ENCODE peak calls at places on chromosomes 3 and 15, in five cellular contexts. V, B, Q, H and T are unnamed samples. For H3K4me1 and H3K36me3, the result is how much of the 10 kb centered on the place peaks cover.

GRCh38 chr15:80132382-80132781 is 20.4 kb upstream of the FAH start:
- DNase-seq in V (no peak), B (no peak), Q (no peak), H (no peak), T (no peak)

GRCh38 chr3:11982341-11982948 is 21.7 kb upstream of the SYN2 start:
- DNase-seq in V (no peak), B (no peak), Q (no peak), H (no peak), T (no peak)

GRCh38 chr15:70486451-70487379 is 276.6 kb downstream of the UACA start:
- DNase-seq in V (no peak), B (no peak), Q (peak), H (peak), T (peak)

GRCh38 chr15:67125589-67126502 is 60.4 kb downstream of the SMAD3 start:
- DNase-seq in V (peak), B (peak), Q (peak), H (no peak), T (no peak)

GRCh38 chr3:185290266-185290665 is 36.4 kb upstream of the EHHADH start:
- DNase-seq in V (no peak), B (no peak), Q (no peak), H (no peak), T (no peak)

GRCh38 chr15:53266176-53266575 is 476.0 kb upstream of the ONECUT1 start:
- DNase-seq in V (no peak), B (no peak), Q (no peak), H (no peak), T (no peak)

GRCh38 chr15:27179789-27180188 is 208.8 kb downstream of the GABRG3 start:
- DNase-seq in V (no peak), B (no peak), Q (no peak), H (no peak), T (no peak)

GRCh38 chr15:68633181-68634121 is 54.7 kb downstream of the CORO2B start:
- DNase-seq in V (no peak), B (no peak), Q (no peak), H (no peak), T (no peak)

GRCh38 chr3:14921034-14921616 is 26.3 kb upstream of the NR2C2 start:
- DNase-seq in V (peak), B (peak), Q (peak), H (peak), T (peak)

GRCh38 chr3:6791161-6791560 is 69.8 kb upstream of the GRM7 start:
- DNase-seq in V (no peak), B (no peak), Q (no peak), H (no peak), T (no peak)

GRCh38 chr3:14000556-14000955 is 120.7 kb upstream of the WNT7A start:
- DNase-seq in V (no peak), B (no peak), Q (no peak), H (no peak), T (no peak)

GRCh38 chr15:101028321-101028720 is 109.2 kb downstream of the LRRK1 start:
- DNase-seq in V (no peak), B (peak), Q (no peak), H (no peak), T (no peak)

GRCh38 chr15:77982127-77982490 is 95.4 kb downstream of the TBC1D2B start:
- DNase-seq in V (peak), B (no peak), Q (no peak), H (no peak), T (no peak)

GRCh38 chr15:77981281-77982126 is 96.0 kb downstream of the TBC1D2B start:
- DNase-seq in V (peak), B (no peak), Q (no peak), H (no peak), T (no peak)

GRCh38 chr15:77983708-77984445 is 93.6 kb downstream of the TBC1D2B start:
- DNase-seq in V (peak), B (peak), Q (peak), H (no peak), T (no peak)

GRCh38 chr15:77984446-77984861 is 93.1 kb downstream of the TBC1D2B start:
- DNase-seq in V (peak), B (no peak), Q (no peak), H (no peak), T (no peak)

DNA sequence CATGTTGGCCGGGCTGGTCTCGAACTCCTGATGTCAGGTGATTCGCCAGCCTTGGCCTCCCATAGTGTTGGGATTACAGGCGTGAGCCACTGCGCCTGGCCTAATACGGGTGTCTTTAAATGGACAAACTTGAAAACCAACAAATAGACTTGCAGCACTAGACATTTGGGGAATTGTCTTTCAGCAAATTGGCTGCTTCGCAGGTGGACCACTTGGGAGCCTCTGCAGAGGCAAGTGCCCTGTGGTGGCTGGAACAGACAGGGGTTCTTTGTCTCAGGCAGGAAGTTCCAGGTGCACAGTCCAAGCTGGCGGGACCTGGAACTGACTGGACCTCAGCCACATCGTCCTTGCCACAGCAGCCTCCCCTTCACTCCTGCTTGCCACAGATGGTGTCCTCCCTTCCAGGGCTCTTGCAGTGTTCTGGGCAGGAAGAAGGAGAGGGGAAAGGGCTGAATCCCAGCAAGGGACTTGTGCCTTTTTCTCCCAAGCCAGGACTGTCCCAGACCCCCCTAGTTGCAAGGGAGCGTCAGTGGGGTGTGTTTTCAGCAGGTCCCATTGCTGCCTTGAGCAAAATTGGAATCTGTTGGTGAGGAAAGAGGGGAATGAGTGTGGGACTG is 94.3 kb downstream of the TBC1D2B start:
- DNase-seq in V (peak), B (no peak), Q (no peak), H (no peak), T (no peak)
- H3K4me1 ChIP-seq in V (under half), B (under half), Q (under half), H (under half), T (under half)

GRCh38 chr3:168424059-168424765 is 328.5 kb upstream of the GOLIM4 start:
- DNase-seq in V (no peak), B (no peak), Q (no peak), H (no peak), T (no peak)

GRCh38 chr3:168431436-168431835 is 335.7 kb upstream of the GOLIM4 start:
- DNase-seq in V (no peak), B (no peak), Q (no peak), H (no peak), T (no peak)

GRCh38 chr3:168422843-168423242 is 327.1 kb upstream of the GOLIM4 start:
- DNase-seq in V (no peak), B (no peak), Q (no peak), H (no peak), T (no peak)

GRCh38 chr3:168427830-168428471 is 332.2 kb upstream of the GOLIM4 start:
- DNase-seq in V (no peak), B (no peak), Q (no peak), H (no peak), T (no peak)

GRCh38 chr3:168426196-168426595 is 330.5 kb upstream of the GOLIM4 start:
- DNase-seq in V (no peak), B (no peak), Q (peak), H (no peak), T (no peak)
- H3K27ac ChIP-seq in V (no peak), B (no peak), Q (no peak), H (no peak), T (no peak)

GRCh38 chr15:72252663-72253299 is 19.6 kb downstream of the PARP6 start:
- DNase-seq in V (no peak), B (no peak), Q (no peak), H (no peak), T (no peak)

GRCh38 chr15:72248514-72248913 is 17.5 kb upstream of the PKM start:
- DNase-seq in V (no peak), B (no peak), Q (no peak), H (no peak), T (no peak)

DNA sequence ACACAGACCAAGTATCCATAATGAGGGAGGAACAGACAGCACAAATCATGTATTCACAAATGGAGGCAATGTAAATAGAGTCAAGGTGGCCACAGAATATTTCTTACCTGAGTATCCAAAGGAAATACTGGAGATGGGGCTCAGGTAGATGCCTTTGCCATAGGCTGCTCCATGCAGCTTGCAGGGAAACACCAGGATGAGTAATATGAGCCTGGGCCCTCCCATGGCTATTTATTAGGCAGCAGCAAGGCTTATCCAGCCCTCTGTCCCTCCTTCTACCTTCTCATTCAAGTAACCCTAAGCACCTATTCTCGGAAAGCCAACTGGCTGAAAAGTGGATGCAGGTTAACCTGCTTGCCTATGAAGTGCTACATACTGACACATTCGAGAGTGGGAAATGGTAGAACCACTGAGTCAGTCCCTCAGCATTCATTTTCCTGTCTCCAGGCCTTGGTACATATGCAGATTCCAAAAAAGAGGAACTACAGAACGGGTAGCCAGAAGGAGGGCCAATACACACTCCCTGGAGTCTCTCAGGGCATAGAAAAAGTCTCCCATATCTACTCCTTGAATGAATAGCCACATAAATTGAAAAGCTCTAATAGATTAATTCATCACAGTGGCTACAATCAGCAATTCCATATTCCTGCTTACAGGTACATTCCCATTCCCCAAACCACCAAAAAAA is 18.3 kb upstream of the PKM start:
- DNase-seq in V (no peak), B (no peak), Q (no peak), H (no peak), T (no peak)
- H3K36me3 ChIP-seq in V (half or more), B (under half), Q (half or more), H (half or more), T (under half)

GRCh38 chr15:89385596-89386242 is 51.1 kb upstream of the POLG start:
- DNase-seq in V (no peak), B (no peak), Q (no peak), H (no peak), T (no peak)
- H3K4me1 ChIP-seq in V (under half), B (under half), Q (under half), H (under half), T (under half)

GRCh38 chr3:101944308-101944707 is 95.0 kb downstream of the NFKBIZ start:
- DNase-seq in V (no peak), B (no peak), Q (peak), H (no peak), T (no peak)

GRCh38 chr3:101943028-101943427 is 93.7 kb downstream of the NFKBIZ start:
- DNase-seq in V (no peak), B (no peak), Q (no peak), H (no peak), T (no peak)

GRCh38 chr3:101942356-101942755 is 93.0 kb downstream of the NFKBIZ start:
- DNase-seq in V (no peak), B (no peak), Q (peak), H (no peak), T (no peak)

GRCh38 chr3:101946906-101947305 is 97.6 kb downstream of the NFKBIZ start:
- DNase-seq in V (no peak), B (no peak), Q (no peak), H (no peak), T (no peak)

GRCh38 chr3:101945980-101946379 is 96.7 kb downstream of the NFKBIZ start:
- DNase-seq in V (no peak), B (no peak), Q (no peak), H (no peak), T (no peak)
- H3K27ac ChIP-seq in V (no peak), B (no peak), Q (no peak), H (no peak), T (no peak)

GRCh38 chr3:82800248-82800647 is 1038.8 kb upstream of the GBE1 start:
- DNase-seq in V (no peak), B (no peak), Q (no peak), H (no peak), T (no peak)
- H3K36me3 ChIP-seq in V (under half), B (under half), Q (under half), H (under half), T (under half)

GRCh38 chr3:134367869-134368750 is 6.1 kb downstream of the AMOTL2 start:
- DNase-seq in V (peak), B (no peak), Q (peak), H (no peak), T (no peak)

GRCh38 chr3:134366221-134366927 is 7.9 kb downstream of the AMOTL2 start:
- DNase-seq in V (no peak), B (no peak), Q (peak), H (no peak), T (no peak)

GRCh38 chr3:134367412-134367811 is 6.8 kb downstream of the AMOTL2 start:
- DNase-seq in V (peak), B (no peak), Q (peak), H (no peak), T (no peak)

GRCh38 chr3:134365766-134366065 is 8.5 kb downstream of the AMOTL2 start:
- DNase-seq in V (peak), B (no peak), Q (no peak), H (no peak), T (no peak)

DNA sequence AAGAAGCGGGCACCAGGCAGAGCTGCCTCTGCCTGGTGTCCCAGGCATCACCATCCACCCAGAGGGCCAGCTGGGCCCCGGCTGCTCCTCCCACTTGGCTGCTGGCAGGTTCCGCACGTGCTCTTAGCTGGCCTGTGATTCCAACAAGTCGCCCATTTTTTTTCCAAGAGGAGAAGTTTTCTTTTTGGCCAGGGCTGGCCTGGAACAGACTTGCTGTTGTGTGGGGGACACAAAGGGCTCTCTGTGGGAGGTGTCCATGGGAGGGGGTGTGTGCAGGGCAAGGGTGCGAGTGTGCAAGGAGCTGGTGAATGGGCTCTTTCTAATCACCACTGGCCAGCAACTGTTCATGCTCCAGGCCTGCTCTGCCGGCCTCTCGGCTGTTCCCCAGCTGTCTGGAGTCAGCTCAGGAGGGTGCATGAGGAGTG is 7.3 kb downstream of the AMOTL2 start:
- DNase-seq in V (peak), B (no peak), Q (peak), H (no peak), T (no peak)
- H3K4me1 ChIP-seq in V (half or more), B (under half), Q (half or more), H (half or more), T (under half)